ENCODE peak calls at places on chromosomes 4 and X, in seven cellular contexts. R, Y, M, E, C, S and I are unnamed samples.

GRCh38 chrX:17984415-17984814 is 123.3 kb upstream of the RAI2 start:
- DNase-seq in E (no peak), R (no peak), C (no peak), Y (no peak), M (no peak), S (no peak), I (no peak)

GRCh38 chr4:5758741-5759140 is 47.7 kb downstream of the EVC start:
- DNase-seq in S (peak; percentile 98), M (peak; percentile 96), R (peak; percentile 99), E (peak; percentile 93), C (no peak), Y (no peak), I (no peak)

GRCh38 chr4:90318208-90318607 is 191.0 kb downstream of the CCSER1 start:
- DNase-seq in S (peak; percentile 47), Y (no peak), M (peak; percentile 85), E (no peak), C (no peak), R (peak; percentile 32), I (no peak)

GRCh38 chrX:40108959-40109287 is 11.2 kb upstream of the BCOR start:
- DNase-seq in E (no peak), R (peak; percentile 70), S (peak; percentile 75), C (no peak), Y (peak; percentile 40), M (peak; percentile 63), I (peak; percentile 45)

GRCh38 chr4:82583897-82584604 is 22.3 kb upstream of the TMEM150C start:
- DNase-seq in C (no peak), E (no peak), M (no peak), S (no peak), R (no peak), Y (no peak), I (no peak)

GRCh38 chr4:114180481-114180880 is 201.0 kb upstream of the ARSJ start:
- DNase-seq in C (peak; percentile 35), Y (no peak), R (peak; percentile 62), S (peak; percentile 77), E (no peak), M (peak; percentile 81), I (peak; percentile 36)

GRCh38 chrX:124232523-124233201 is 99.8 kb upstream of the TEX13D start:
- DNase-seq in R (no peak), M (peak; percentile 37), Y (no peak), C (no peak), E (no peak), S (no peak), I (no peak)

GRCh38 chr4:122583906-122584305 is 37.0 kb downstream of the IL21 start:
- DNase-seq in Y (no peak), M (no peak), E (no peak), C (no peak), R (peak; percentile 10), S (peak; percentile 50), I (no peak)

GRCh38 chr4:122894802-122895201 is 27.6 kb downstream of the NUDT6 start:
- DNase-seq in C (no peak), M (no peak), R (no peak), Y (no peak), S (no peak), E (no peak), I (no peak)

GRCh38 chr4:38001927-38002326 is 41.7 kb downstream of the PTTG2 start:
- DNase-seq in Y (no peak), E (no peak), R (no peak), C (no peak), S (no peak), M (no peak), I (no peak)

GRCh38 chr4:168618577-168619265 is 121.9 kb downstream of the PALLD start:
- DNase-seq in E (no peak), S (no peak), M (peak; percentile 95), C (no peak), Y (no peak), R (peak; percentile 88), I (no peak)

GRCh38 chrX:110394653-110395052 is 36.0 kb downstream of the RTL9 start:
- DNase-seq in M (peak; percentile 70), S (peak; percentile 85), R (peak; percentile 90), E (no peak), Y (no peak), C (no peak), I (no peak)